ENCODE peak calls at places on chromosome 10, in eight cellular contexts. Z is activated CD4-positive, CD25-positive, alpha-beta regulatory T cell treated with anti-CD3 and anti-CD28 coated beads, Interleukin-2, amount 50 U/mL, for 16 hours; H is ELR; Q is lung; G is fibroblast of gingiva; W is GF-D8; K is HT-29; Y is foreskin keratinocyte. J is an unnamed sample.

GRCh38 chr10:131175891-131176290 is 135.6 kb downstream of the TCERG1L start:
- DNase-seq in Z (no peak), H (no peak), Q (no peak), G (no peak), W (no peak), K (no peak), Y (no peak), J (no peak)

GRCh38 chr10:16995867-16996529 is 133.6 kb downstream of the CUBN start:
- DNase-seq in Z (no peak), H (peak; percentile 53), Q (no peak), G (peak; percentile 56), W (peak; percentile 79), K (peak; percentile 56), Y (no peak), J (no peak)

GRCh38 chr10:110426294-110427153 is 71.2 kb upstream of the DUSP5 start:
- DNase-seq in Z (no peak), H (peak; percentile 37), Q (no peak), G (peak; percentile 96), W (no peak), K (no peak), Y (no peak), J (no peak)

GRCh38 chr10:5482016-5482415 is 17.4 kb downstream of the CALML5 start:
- DNase-seq in Z (no peak), H (no peak), Q (no peak), G (no peak), W (no peak), K (no peak), Y (no peak), J (no peak)

GRCh38 chr10:54484186-54484585 is 316.8 kb downstream of the PCDH15 start:
- DNase-seq in Z (no peak), H (no peak), Q (no peak), G (no peak), W (no peak), K (no peak), Y (peak; percentile 22), J (no peak)

GRCh38 chr10:90197766-90198165 is 496.4 kb downstream of the KIF20B start:
- DNase-seq in Z (no peak), H (peak; percentile 59), Q (no peak), G (no peak), W (no peak), K (no peak), Y (no peak), J (no peak)

GRCh38 chr10:107163904-107164861 is at the start of gene SORCS1:
- DNase-seq in Z (no peak), H (no peak), Q (no peak), G (no peak), W (no peak), K (no peak), Y (no peak), J (peak; percentile 77)

GRCh38 chr10:49620286-49620810 is 6.5 kb downstream of the CHAT start:
- DNase-seq in Z (no peak), H (no peak), Q (no peak), G (no peak), W (no peak), K (no peak), Y (no peak), J (no peak)

GRCh38 chr10:59311025-59311424 is 51.3 kb downstream of the FAM13C start:
- DNase-seq in Z (no peak), H (no peak), Q (no peak), G (no peak), W (no peak), K (no peak), Y (no peak), J (no peak)